ENCODE peak calls at places on chromosomes 13 and 19, in six cellular contexts. One of them, this sample, is unnamed. For H3K9me3, the result is how much of the 10 kb centered on the place peaks cover.

GRCh38 chr13:86051134-86052103 is 252.2 kb upstream of the SLITRK6 start:
- DNase-seq in SK-N-SH: no peak
- DNase-seq in Panc1: no peak
- DNase-seq in GM12878: no peak
- DNase-seq in K562: no peak
- DNase-seq in HepG2: no peak
- DNase-seq in this sample: no peak

GRCh38 chr13:32426191-32426980 is 1.5 kb downstream of the N4BP2L1 start:
- DNase-seq in K562: no peak
- DNase-seq in GM12878: peak
- DNase-seq in SK-N-SH: no peak
- DNase-seq in HepG2: no peak
- DNase-seq in Panc1: no peak
- DNase-seq in this sample: no peak

GRCh38 chr13:48235100-48235813 is 2.3 kb downstream of the ITM2B start:
- DNase-seq in SK-N-SH: peak
- DNase-seq in HepG2: no peak
- DNase-seq in Panc1: no peak
- DNase-seq in GM12878: peak
- DNase-seq in K562: no peak
- DNase-seq in this sample: no peak

GRCh38 chr19:863305-863620 is 3.8 kb downstream of the CFD start:
- DNase-seq in HepG2: no peak
- DNase-seq in SK-N-SH: no peak
- DNase-seq in K562: no peak
- DNase-seq in GM12878: no peak
- DNase-seq in Panc1: no peak
- DNase-seq in this sample: no peak

GRCh38 chr19:55898911-55899310 is 33.2 kb downstream of the NLRP13 start:
- DNase-seq in GM12878: no peak
- DNase-seq in HepG2: no peak
- DNase-seq in Panc1: no peak
- DNase-seq in SK-N-SH: no peak
- DNase-seq in K562: no peak
- DNase-seq in this sample: no peak

GRCh38 chr19:35120492-35120891 is 4.9 kb downstream of the FXYD3 start:
- DNase-seq in HepG2: no peak
- DNase-seq in K562: no peak
- DNase-seq in Panc1: no peak
- DNase-seq in SK-N-SH: no peak
- DNase-seq in GM12878: no peak
- DNase-seq in this sample: no peak

GRCh38 chr13:41060723-41061074 is 610 bp upstream of the WBP4 start:
- DNase-seq in Panc1: no peak
- DNase-seq in HepG2: peak
- DNase-seq in SK-N-SH: peak
- DNase-seq in K562: peak
- DNase-seq in GM12878: peak
- DNase-seq in this sample: peak

GRCh38 chr13:42893346-42893745 is 98.7 kb downstream of the EPSTI1 start:
- DNase-seq in SK-N-SH: no peak
- DNase-seq in HepG2: no peak
- DNase-seq in Panc1: no peak
- DNase-seq in GM12878: no peak
- DNase-seq in K562: no peak
- DNase-seq in this sample: no peak

GRCh38 chr19:13298565-13299481 is 148.6 kb downstream of the IER2 start:
- DNase-seq in SK-N-SH: peak
- DNase-seq in HepG2: no peak
- DNase-seq in Panc1: no peak
- DNase-seq in GM12878: no peak
- DNase-seq in K562: peak
- DNase-seq in this sample: no peak

GRCh38 chr13:97892717-97893116 is 60.8 kb upstream of the IPO5 start:
- DNase-seq in HepG2: no peak
- DNase-seq in Panc1: no peak
- DNase-seq in SK-N-SH: no peak
- DNase-seq in K562: no peak
- DNase-seq in GM12878: no peak
- DNase-seq in this sample: no peak

GRCh38 chr19:36093687-36094086 is 17.3 kb upstream of the OVOL3 start:
- DNase-seq in K562: no peak
- DNase-seq in GM12878: no peak
- DNase-seq in HepG2: no peak
- DNase-seq in Panc1: no peak
- DNase-seq in SK-N-SH: no peak
- DNase-seq in this sample: no peak

GRCh38 chr19:49150944-49151243 is 4.3 kb downstream of the HRC start:
- DNase-seq in HepG2: no peak
- DNase-seq in GM12878: no peak
- DNase-seq in K562: no peak
- DNase-seq in Panc1: no peak
- DNase-seq in SK-N-SH: no peak
- DNase-seq in this sample: no peak

GRCh38 chr19:49147923-49148682 is 7.1 kb downstream of the HRC start:
- DNase-seq in HepG2: no peak
- DNase-seq in SK-N-SH: no peak
- DNase-seq in GM12878: no peak
- DNase-seq in K562: peak
- DNase-seq in Panc1: no peak
- DNase-seq in this sample: no peak

GRCh38 chr19:49150106-49150943 is 4.9 kb downstream of the HRC start:
- DNase-seq in Panc1: no peak
- DNase-seq in SK-N-SH: peak
- DNase-seq in HepG2: peak
- DNase-seq in GM12878: no peak
- DNase-seq in K562: peak
- DNase-seq in this sample: peak

GRCh38 chr19:49149652-49150105 is 5.5 kb downstream of the HRC start:
- DNase-seq in HepG2: peak
- DNase-seq in GM12878: no peak
- DNase-seq in SK-N-SH: peak
- DNase-seq in Panc1: no peak
- DNase-seq in K562: peak
- DNase-seq in this sample: peak

DNA sequence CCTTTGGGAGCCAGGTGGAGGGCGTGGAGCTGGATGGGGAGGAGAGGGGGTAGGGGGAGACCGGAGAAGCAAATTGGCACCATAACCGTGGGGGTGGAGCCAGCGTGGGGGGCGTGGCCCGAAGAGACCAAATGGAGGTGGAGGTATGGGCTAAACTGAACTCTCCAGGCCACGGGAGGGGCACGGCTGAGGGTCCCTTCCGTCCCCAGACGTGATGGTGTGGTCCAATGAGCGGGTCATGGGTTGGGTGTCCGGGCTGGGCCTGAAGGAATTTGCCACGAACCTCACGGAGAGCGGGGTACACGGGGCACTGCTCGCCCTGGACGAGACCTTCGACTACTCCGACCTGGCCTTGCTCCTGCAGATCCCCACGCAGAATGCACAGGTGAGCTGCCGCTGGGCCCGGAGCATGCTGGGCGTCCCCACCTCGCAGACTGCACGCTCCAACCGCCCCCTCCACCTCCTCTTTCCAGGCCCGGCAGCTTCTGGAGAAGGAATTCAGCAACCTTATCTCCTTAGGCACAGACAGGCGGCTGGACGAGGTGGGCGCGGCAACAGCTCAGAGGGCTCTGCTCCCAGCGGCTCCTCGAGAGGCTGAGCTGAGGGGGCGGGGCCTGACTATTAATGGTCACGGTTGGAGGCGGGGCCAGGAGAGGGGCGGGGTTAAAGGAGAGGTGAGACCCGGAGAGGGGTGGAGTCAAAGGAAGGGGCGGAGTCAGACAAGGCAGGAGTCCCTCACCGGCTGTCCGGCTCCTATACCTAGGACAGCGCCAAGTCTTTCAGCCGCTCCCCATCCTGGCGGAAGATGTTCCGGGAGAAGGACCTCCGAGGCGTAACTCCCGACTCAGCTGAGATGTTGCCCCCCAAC is 6.2 kb downstream of the HRC start:
- DNase-seq in GM12878: no peak
- DNase-seq in HepG2: peak
- DNase-seq in K562: peak
- DNase-seq in SK-N-SH: peak
- DNase-seq in Panc1: peak
- DNase-seq in this sample: peak
- TF ChIP-seq POLR2AphosphoS5 in GM12878: no peak
- TF ChIP-seq POLR2AphosphoS5 in HepG2: peak
- TF ChIP-seq POLR2AphosphoS5 in K562: peak
- TF ChIP-seq POLR2AphosphoS5 in SK-N-SH: peak
- TF ChIP-seq POLR2AphosphoS5 in Panc1: no peak
- TF ChIP-seq POLR2AphosphoS5 in this sample: peak

DNA sequence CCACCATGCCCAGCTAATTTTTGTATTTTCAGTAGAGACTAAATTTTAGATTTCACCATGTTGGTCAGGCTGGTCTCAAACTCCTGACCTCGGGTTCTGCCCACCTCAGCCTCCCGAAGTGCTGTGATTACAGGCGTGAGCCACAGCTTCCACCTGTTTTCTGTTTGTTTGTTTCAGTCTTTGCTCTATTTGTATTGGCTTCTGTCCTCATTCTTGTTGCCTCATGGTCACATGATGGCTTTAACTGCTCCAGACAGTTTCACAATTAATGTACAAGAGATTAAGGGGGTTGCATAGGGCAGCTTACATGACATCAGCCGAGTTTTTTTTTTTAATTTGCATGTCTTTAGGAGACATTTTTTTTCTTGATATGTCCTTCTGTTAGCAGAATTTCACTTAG is 153.2 kb upstream of the PCDH9 start:
- DNase-seq in Panc1: peak
- DNase-seq in GM12878: no peak
- DNase-seq in SK-N-SH: no peak
- DNase-seq in HepG2: peak
- DNase-seq in K562: no peak
- DNase-seq in this sample: no peak
- TF ChIP-seq REST in Panc1: no peak
- TF ChIP-seq REST in GM12878: no peak
- TF ChIP-seq REST in SK-N-SH: no peak
- TF ChIP-seq REST in HepG2: no peak
- TF ChIP-seq REST in K562: no peak
- TF ChIP-seq REST in this sample: no peak

DNA sequence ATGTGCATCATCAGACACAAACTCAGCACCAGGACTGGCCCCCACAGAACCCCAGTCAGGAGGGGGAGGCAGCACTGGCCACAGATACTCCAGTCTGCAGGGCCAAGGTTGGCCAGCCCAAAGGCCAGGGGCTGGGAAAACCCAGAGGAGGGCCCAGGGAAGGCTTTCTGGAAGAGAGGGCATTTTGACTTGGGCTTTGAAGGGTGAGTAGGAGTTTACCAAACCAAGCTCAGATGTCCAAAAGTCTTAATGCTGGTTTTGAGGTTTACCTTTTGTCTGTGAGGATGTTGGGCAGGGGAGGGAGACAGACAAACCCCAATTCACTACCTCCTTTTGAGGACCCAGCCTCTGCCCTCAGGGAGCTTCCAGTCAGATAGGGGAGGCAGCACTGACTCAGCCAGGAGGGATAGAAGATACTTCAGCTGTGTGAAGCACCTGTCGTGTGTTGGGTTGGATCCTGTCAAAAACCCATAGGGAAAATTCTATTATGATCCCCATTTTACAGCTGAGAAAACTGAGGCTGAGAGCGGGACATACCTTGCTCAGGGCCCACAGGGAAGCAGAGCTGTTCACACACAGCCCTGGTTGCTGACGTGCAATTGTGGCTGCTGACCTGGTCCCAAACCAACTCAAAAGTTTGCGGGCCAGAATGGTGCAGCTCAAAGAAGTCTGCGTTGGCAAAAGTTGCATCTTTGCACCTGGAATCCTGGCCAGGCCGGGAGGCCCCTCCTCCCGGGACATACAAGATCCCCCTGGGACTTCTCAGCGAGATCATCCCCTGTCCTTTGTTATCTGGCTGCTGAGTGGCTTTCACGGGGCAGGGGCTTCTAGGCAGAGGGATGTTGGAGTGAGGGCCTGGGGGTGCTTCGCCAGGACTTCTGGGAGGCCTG is 13.2 kb downstream of the CILP2 start:
- DNase-seq in K562: no peak
- DNase-seq in Panc1: no peak
- DNase-seq in GM12878: no peak
- DNase-seq in SK-N-SH: no peak
- DNase-seq in HepG2: no peak
- DNase-seq in this sample: no peak
- H3K9me3 ChIP-seq in K562: under half
- H3K9me3 ChIP-seq in Panc1: under half
- H3K9me3 ChIP-seq in GM12878: under half
- H3K9me3 ChIP-seq in SK-N-SH: under half
- H3K9me3 ChIP-seq in HepG2: under half
- H3K9me3 ChIP-seq in this sample: under half

GRCh38 chr19:49929121-49929610 is at the start of the genes ATF5 and NUP62:
- DNase-seq in HepG2: peak
- DNase-seq in Panc1: no peak
- DNase-seq in SK-N-SH: peak
- DNase-seq in GM12878: peak
- DNase-seq in K562: peak
- DNase-seq in this sample: peak

GRCh38 chr19:49931293-49932040 is 2.2 kb upstream of the NUP62 start:
- DNase-seq in Panc1: no peak
- DNase-seq in K562: no peak
- DNase-seq in HepG2: no peak
- DNase-seq in GM12878: no peak
- DNase-seq in SK-N-SH: no peak
- DNase-seq in this sample: no peak

GRCh38 chr19:49930483-49931011 is 1.2 kb upstream of the NUP62 start:
- DNase-seq in Panc1: no peak
- DNase-seq in K562: peak
- DNase-seq in SK-N-SH: no peak
- DNase-seq in HepG2: no peak
- DNase-seq in GM12878: no peak
- DNase-seq in this sample: peak

GRCh38 chr19:49927526-49928264 is 1.3 kb upstream of the ATF5 start:
- DNase-seq in SK-N-SH: no peak
- DNase-seq in HepG2: no peak
- DNase-seq in GM12878: no peak
- DNase-seq in K562: no peak
- DNase-seq in Panc1: no peak
- DNase-seq in this sample: no peak

DNA sequence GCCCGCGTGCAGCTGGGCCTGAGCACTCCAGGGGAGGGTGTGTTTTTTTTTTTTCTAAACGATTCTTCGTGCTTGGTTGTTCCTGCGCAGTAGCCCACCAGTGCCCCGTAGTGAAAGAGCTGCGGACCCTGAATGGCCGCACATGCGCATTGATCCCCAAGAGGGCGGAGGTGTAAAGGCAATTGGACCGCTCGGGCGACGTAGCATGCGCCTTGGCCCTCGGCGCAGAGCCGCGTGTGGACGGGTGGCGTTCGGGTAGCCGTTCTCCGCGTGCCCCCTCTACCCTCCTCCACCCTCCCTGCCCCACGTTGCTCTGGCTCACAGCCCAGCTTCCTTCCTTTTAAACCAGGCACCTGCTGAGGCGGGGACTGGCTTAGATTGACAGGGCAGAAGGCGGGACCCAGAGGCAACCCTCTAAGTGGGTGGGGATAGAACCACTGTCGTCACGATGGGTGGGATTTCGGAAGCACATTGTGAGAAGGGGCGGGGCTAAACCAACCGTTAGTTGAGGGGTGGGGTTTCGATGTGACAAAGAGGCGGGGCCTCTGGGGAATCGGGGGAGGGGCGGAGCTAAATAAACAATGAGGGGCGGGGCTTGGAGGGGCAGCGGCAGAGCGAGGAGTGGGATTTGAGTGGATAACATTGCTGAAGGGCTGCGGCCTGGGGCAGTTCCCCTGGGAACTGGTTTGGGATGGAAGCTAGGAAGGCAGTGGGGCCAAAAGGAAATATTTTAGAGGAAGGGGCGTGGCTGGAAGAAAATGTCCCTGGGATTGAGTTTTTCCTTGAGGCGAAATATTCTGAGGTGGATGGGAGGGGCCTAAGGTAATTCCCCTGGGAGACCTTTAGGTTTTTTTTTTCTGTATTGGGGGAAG is 543 bp upstream of the NUP62 start:
- DNase-seq in HepG2: peak
- DNase-seq in SK-N-SH: peak
- DNase-seq in Panc1: peak
- DNase-seq in K562: peak
- DNase-seq in GM12878: peak
- DNase-seq in this sample: peak
- TF ChIP-seq POLR2AphosphoS5 in HepG2: peak
- TF ChIP-seq POLR2AphosphoS5 in SK-N-SH: peak
- TF ChIP-seq POLR2AphosphoS5 in Panc1: peak
- TF ChIP-seq POLR2AphosphoS5 in K562: peak
- TF ChIP-seq POLR2AphosphoS5 in GM12878: peak
- TF ChIP-seq POLR2AphosphoS5 in this sample: peak

This sample was measured in HCT116.